ENCODE peak calls at places on chromosomes 7 and 10, in six cellular contexts. I is A549, R is HepG2, T is IMR-90, H is K562, Z is GM12878. V is an unnamed sample.

GRCh38 chr7:117251687-117252086 is 71.2 kb downstream of the WNT2 start:
- DNase-seq in T (peak), H (no peak), Z (peak), R (no peak), I (no peak), V (no peak)

GRCh38 chr7:77811895-77812685 is 13.5 kb downstream of the PHTF2 start:
- DNase-seq in R (peak), Z (no peak), T (peak), H (no peak), I (no peak), V (no peak)

GRCh38 chr10:129525408-129525807 is 58.4 kb downstream of the MGMT start:
- DNase-seq in H (no peak), Z (no peak), I (no peak), R (no peak), T (peak), V (no peak)

GRCh38 chr10:118496525-118496924 is 98.9 kb downstream of the PRLHR start:
- DNase-seq in Z (no peak), I (no peak), T (no peak), R (no peak), H (no peak), V (no peak)

GRCh38 chr10:32905466-32905865 is 52.6 kb downstream of the ITGB1 start:
- DNase-seq in I (no peak), R (no peak), T (no peak), H (no peak), Z (no peak), V (no peak)

GRCh38 chr7:17307033-17307432 is 8.6 kb downstream of the AHR start:
- DNase-seq in I (no peak), Z (no peak), R (peak), T (peak), H (no peak), V (no peak)

GRCh38 chr10:3192856-3193635 is 20.5 kb upstream of the PITRM1 start:
- DNase-seq in Z (no peak), H (peak), T (peak), I (peak), R (peak), V (peak)

GRCh38 chr10:81018898-81019890 is 481.5 kb downstream of the SH2D4B start:
- DNase-seq in T (peak), I (peak), Z (no peak), H (peak), R (peak), V (peak)

GRCh38 chr10:128318868-128319267 is 192.6 kb upstream of the MKI67 start:
- DNase-seq in Z (no peak), T (no peak), H (no peak), I (no peak), R (no peak), V (no peak)

GRCh38 chr7:24912874-24913514 is 67.0 kb downstream of the OSBPL3 start:
- DNase-seq in Z (no peak), T (no peak), H (no peak), R (no peak), I (no peak), V (no peak)

GRCh38 chr10:1154531-1154930 is 98.3 kb downstream of the WDR37 start:
- DNase-seq in Z (no peak), H (no peak), T (no peak), I (no peak), R (no peak), V (no peak)

GRCh38 chr10:73218466-73219191 is 28.4 kb downstream of the DNAJC9 start:
- DNase-seq in T (peak), I (peak), R (peak), H (peak), Z (no peak), V (peak)

GRCh38 chr10:71971769-71972555 is 7.8 kb downstream of the CHST3 start:
- DNase-seq in I (no peak), Z (no peak), H (no peak), R (no peak), T (no peak), V (no peak)

GRCh38 chr10:96619803-96620773 is 33.3 kb upstream of the TM9SF3 start:
- DNase-seq in T (peak), H (no peak), I (no peak), Z (no peak), R (no peak), V (no peak)

GRCh38 chr10:84140036-84140379 is 699 bp downstream of the GHITM start:
- DNase-seq in R (peak), T (peak), I (no peak), Z (no peak), H (peak), V (no peak)

GRCh38 chr10:126060232-126060935 is 164.0 kb downstream of the FANK1 start:
- DNase-seq in I (peak), H (no peak), R (no peak), T (peak), Z (no peak), V (no peak)
- TF ChIP-seq BHLHE40 in I (no peak), H (no peak), R (no peak), T (no peak), Z (no peak), V (no peak)

DNA sequence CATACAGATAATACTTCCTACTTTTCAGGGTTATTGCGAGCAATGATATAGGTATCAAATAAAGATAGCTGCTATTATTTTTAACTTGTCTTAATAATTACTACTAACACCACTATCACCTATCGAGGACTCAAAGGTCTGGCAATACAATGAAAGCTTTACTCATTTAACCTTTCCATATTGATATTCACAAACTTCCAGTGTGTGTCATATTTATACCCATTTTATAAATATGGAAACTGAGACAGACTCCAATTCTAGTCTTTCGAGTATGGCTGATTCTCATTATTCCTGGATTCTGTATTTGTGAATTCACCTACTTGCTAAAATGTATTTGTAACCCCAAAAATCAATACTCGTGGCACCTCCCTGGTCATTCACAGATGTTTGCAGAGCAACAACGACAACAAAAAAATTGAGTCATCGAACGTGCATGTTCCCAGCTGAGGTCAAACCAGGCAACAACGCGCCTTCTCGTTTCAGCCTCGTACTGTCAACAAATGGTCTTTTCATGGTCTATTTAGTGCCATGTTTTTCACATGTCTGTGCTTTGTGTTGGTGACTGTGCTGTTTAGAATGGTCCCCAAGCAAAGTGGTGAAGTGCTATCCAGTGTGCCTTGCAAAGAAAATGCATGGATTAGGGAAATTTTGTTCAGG is 51.7 kb downstream of the SMURF1 start:
- DNase-seq in R (peak), H (no peak), I (no peak), Z (no peak), T (no peak), V (no peak)
- TF ChIP-seq BHLHE40 in R (peak), H (peak), I (no peak), Z (no peak), T (no peak), V (no peak)

GRCh38 chr10:17235136-17235535 is 7.1 kb downstream of the VIM start:
- DNase-seq in T (no peak), I (no peak), Z (no peak), H (no peak), R (no peak), V (no peak)
- TF ChIP-seq BHLHE40 in T (no peak), I (no peak), Z (no peak), H (no peak), R (no peak), V (no peak)

GRCh38 chr7:112232212-112232978 is 25.9 kb downstream of the ZNF277 start:
- DNase-seq in H (no peak), Z (no peak), T (no peak), R (no peak), I (no peak), V (no peak)
- TF ChIP-seq BHLHE40 in H (no peak), Z (no peak), T (no peak), R (no peak), I (no peak), V (no peak)

DNA sequence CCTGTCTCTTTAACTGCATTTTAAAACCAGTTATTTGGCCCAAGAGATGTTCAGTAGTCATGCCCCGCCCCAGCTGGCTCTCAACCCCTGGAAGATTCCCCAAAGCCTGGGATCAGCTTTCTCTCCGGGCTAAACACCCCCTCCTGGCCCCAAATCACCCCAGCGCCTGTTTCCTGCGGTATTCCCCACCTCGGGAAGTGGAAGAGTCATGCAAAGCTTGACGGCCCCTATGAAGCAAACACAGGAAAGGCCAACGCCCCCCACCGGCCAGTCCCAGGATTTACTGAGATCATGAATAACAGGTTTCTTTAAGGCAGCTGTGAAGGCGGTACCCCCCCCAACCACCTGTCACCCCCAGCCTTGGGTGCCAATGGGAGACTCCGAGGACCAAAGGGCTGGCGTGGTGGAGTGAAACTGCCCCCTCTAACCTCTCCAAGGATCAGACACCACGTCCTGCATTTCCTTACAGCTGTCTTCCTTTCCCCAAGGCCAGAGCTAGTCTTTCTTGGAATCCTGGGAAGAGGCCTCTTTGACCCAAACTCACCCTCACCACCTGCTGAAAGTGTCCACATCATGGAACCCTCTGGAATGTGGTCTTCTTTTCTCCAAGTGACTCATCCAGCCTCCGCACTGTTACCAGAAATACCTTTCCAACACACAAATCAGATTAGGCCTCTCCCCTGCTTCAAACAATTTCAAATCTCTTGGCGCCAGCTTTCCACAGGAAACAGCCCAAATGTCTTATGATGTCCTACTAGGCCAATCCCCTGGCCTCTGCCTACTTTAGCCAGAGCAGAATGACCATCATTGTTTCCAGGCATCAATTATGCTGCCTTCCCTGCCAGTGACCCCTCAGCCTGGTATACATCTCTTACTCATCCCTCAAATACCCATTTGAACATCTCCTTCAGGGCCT is 301.5 kb downstream of the ZEB1 start:
- DNase-seq in Z (no peak), H (peak), R (no peak), I (peak), T (peak), V (peak)
- TF ChIP-seq BHLHE40 in Z (no peak), H (no peak), R (no peak), I (no peak), T (no peak), V (no peak)

GRCh38 chr10:69335063-69335587 is 56.8 kb downstream of the HK1 start:
- DNase-seq in H (peak), T (no peak), I (no peak), Z (no peak), R (no peak), V (no peak)
- TF ChIP-seq BHLHE40 in H (peak), T (no peak), I (no peak), Z (no peak), R (no peak), V (no peak)

GRCh38 chr7:528451-528850 is 8.8 kb upstream of the PDGFA start:
- DNase-seq in Z (no peak), H (no peak), I (no peak), R (no peak), T (no peak), V (no peak)
- TF ChIP-seq BHLHE40 in Z (no peak), H (no peak), I (no peak), R (no peak), T (no peak), V (no peak)

V was measured in HEK293T.